ENCODE peak calls at places on chromosomes 6 and 20, in seven cellular contexts. B is cardiac fibroblast, V is neural crest cell, E is tibial nerve, J is posterior cingulate gyrus, C is SJSA1, T is AML-193. G is an unnamed sample.

GRCh38 chr20:2314759-2315439 is 19.1 kb downstream of the TGM3 start:
- DNase-seq in B (peak; percentile 68), V (no peak), E (peak; percentile 45), J (no peak), C (peak; percentile 93), T (peak; percentile 94), G (no peak)

GRCh38 chr20:46268131-46268611 is 40.1 kb downstream of the CDH22 start:
- DNase-seq in B (no peak), V (peak; percentile 7), E (no peak), J (no peak), C (no peak), T (no peak), G (no peak)

GRCh38 chr6:31877651-31878161 is 1.1 kb downstream of the SLC44A4 start:
- DNase-seq in B (no peak), V (no peak), E (no peak), J (no peak), C (no peak), T (no peak), G (no peak)

GRCh38 chr6:121612916-121613315 is 177.5 kb downstream of the GJA1 start:
- DNase-seq in B (no peak), V (no peak), E (no peak), J (no peak), C (no peak), T (no peak), G (no peak)

GRCh38 chr20:3203315-3204123 is 963 bp downstream of the DDRGK1 start:
- DNase-seq in B (peak; percentile 13), V (no peak), E (no peak), J (no peak), C (peak; percentile 19), T (no peak), G (peak; percentile 66)

GRCh38 chr6:135830971-135831370 is 20.5 kb upstream of the PDE7B start:
- DNase-seq in B (no peak), V (no peak), E (no peak), J (no peak), C (no peak), T (no peak), G (no peak)

GRCh38 chr6:15205321-15205720 is 40.5 kb upstream of the JARID2 start:
- DNase-seq in B (no peak), V (no peak), E (no peak), J (no peak), C (no peak), T (no peak), G (no peak)

GRCh38 chr6:89037156-89037900 is 43.2 kb upstream of the PNRC1 start:
- DNase-seq in B (no peak), V (no peak), E (no peak), J (no peak), C (no peak), T (no peak), G (no peak)

GRCh38 chr6:138647006-138647405 is 126.6 kb upstream of the CCDC28A start:
- DNase-seq in B (peak; percentile 91), V (no peak), E (no peak), J (no peak), C (no peak), T (no peak), G (no peak)

GRCh38 chr6:159232106-159232645 is 63.0 kb downstream of the FNDC1 start:
- DNase-seq in B (no peak), V (no peak), E (no peak), J (no peak), C (no peak), T (no peak), G (no peak)

GRCh38 chr6:104940881-104941693 is 15.8 kb upstream of the LIN28B start:
- DNase-seq in B (peak; percentile 43), V (peak; percentile 82), E (no peak), J (peak; percentile 42), C (peak; percentile 6), T (no peak), G (no peak)

GRCh38 chr6:98579089-98579488 is 255.3 kb upstream of the POU3F2 start:
- DNase-seq in B (peak; percentile 38), V (no peak), E (no peak), J (no peak), C (peak; percentile 60), T (no peak), G (no peak)

GRCh38 chr20:51697119-51697826 is 70.9 kb downstream of the ATP9A start:
- DNase-seq in B (peak; percentile 39), V (no peak), E (no peak), J (no peak), C (no peak), T (no peak), G (no peak)

GRCh38 chr20:63223826-63224207 is 7.9 kb upstream of the YTHDF1 start:
- DNase-seq in B (no peak), V (no peak), E (no peak), J (no peak), C (no peak), T (no peak), G (no peak)

GRCh38 chr6:137415127-137415833 is 78.9 kb downstream of the OLIG3 start:
- DNase-seq in B (peak; percentile 76), V (peak; percentile 43), E (peak; percentile 64), J (peak; percentile 74), C (peak; percentile 65), T (peak; percentile 88), G (peak; percentile 7)

GRCh38 chr6:46555129-46555528 is 63.9 kb upstream of the RCAN2 start:
- DNase-seq in B (no peak), V (no peak), E (no peak), J (no peak), C (no peak), T (no peak), G (no peak)

GRCh38 chr6:158543606-158544185 is 16.2 kb upstream of the TMEM181 start:
- DNase-seq in B (no peak), V (no peak), E (no peak), J (no peak), C (no peak), T (no peak), G (no peak)

GRCh38 chr6:43760799-43761168 is 9.2 kb upstream of the VEGFA start:
- DNase-seq in B (no peak), V (no peak), E (no peak), J (no peak), C (no peak), T (no peak), G (no peak)

GRCh38 chr6:158087519-158087867 is 80.6 kb downstream of the SERAC1 start:
- DNase-seq in B (no peak), V (no peak), E (no peak), J (no peak), C (no peak), T (no peak), G (no peak)

GRCh38 chr6:16367584-16367970 is 129.2 kb downstream of the GMPR start:
- DNase-seq in B (no peak), V (no peak), E (no peak), J (no peak), C (no peak), T (no peak), G (peak; percentile 89)

GRCh38 chr6:49764571-49765236 is 20.5 kb upstream of the CRISP3 start:
- DNase-seq in B (no peak), V (no peak), E (no peak), J (no peak), C (no peak), T (no peak), G (no peak)

GRCh38 chr6:38814761-38815160 is 99.7 kb downstream of the DNAH8 start:
- DNase-seq in B (no peak), V (no peak), E (no peak), J (no peak), C (no peak), T (no peak), G (no peak)

GRCh38 chr20:12891643-12892042 is 117.1 kb upstream of the SPTLC3 start:
- DNase-seq in B (no peak), V (no peak), E (no peak), J (no peak), C (no peak), T (no peak), G (no peak)

GRCh38 chr6:167157867-167158266 is at the start of gene GPR31:
- DNase-seq in B (no peak), V (no peak), E (no peak), J (no peak), C (no peak), T (no peak), G (no peak)

GRCh38 chr6:167350322-167350721 is 25.4 kb downstream of the TTLL2 start:
- DNase-seq in B (no peak), V (no peak), E (no peak), J (no peak), C (no peak), T (no peak), G (no peak)

GRCh38 chr6:29553268-29554057 is 6.1 kb downstream of the UBD start:
- DNase-seq in B (peak; percentile 68), V (peak; percentile 57), E (peak; percentile 17), J (peak; percentile 24), C (no peak), T (no peak), G (no peak)

GRCh38 chr6:143206550-143206949 is 145.9 kb downstream of the AIG1 start:
- DNase-seq in B (no peak), V (no peak), E (no peak), J (no peak), C (no peak), T (no peak), G (no peak)